ENCODE peak calls at places on chromosomes 5 and 9, in eight cellular contexts. P, E, Y, W, A, M, Z and F are unnamed samples. For H3K4me1, the result is how much of the 10 kb centered on the place peaks cover.

GRCh38 chr5:108101816-108102215 is 280.1 kb downstream of the FBXL17 start:
- DNase-seq in A (no peak), Z (no peak), E (no peak), M (no peak), P (no peak), W (no peak), Y (no peak), F (no peak)

GRCh38 chr5:54718647-54719046 is 201.1 kb downstream of the SNX18 start:
- DNase-seq in P (no peak), E (peak), Y (no peak), W (peak), A (no peak), Z (peak), M (no peak), F (no peak)

GRCh38 chr5:149799119-149799623 is 69.1 kb downstream of the PPARGC1B start:
- DNase-seq in Y (peak), A (no peak), E (peak), M (peak), W (peak), Z (peak), P (no peak), F (no peak)

GRCh38 chr5:53151713-53152458 is 42.3 kb upstream of the MOCS2 start:
- DNase-seq in Y (no peak), E (no peak), W (peak), M (peak), A (no peak), Z (peak), P (peak), F (no peak)

GRCh38 chr5:138849439-138849838 is 25.7 kb downstream of the LRRTM2 start:
- DNase-seq in E (no peak), M (no peak), P (no peak), W (no peak), A (no peak), Z (no peak), Y (peak), F (no peak)

GRCh38 chr5:1975898-1976765 is 93.4 kb upstream of the IRX4 start:
- DNase-seq in M (no peak), E (no peak), Z (no peak), P (no peak), A (no peak), W (no peak), Y (no peak), F (no peak)

GRCh38 chr9:108978121-108978694 is 35.1 kb downstream of the CTNNAL1 start:
- DNase-seq in Z (no peak), P (no peak), Y (no peak), M (no peak), W (no peak), A (no peak), E (no peak), F (no peak)

GRCh38 chr5:6719896-6720560 is 6.8 kb downstream of the TENT4A start:
- DNase-seq in P (no peak), Z (no peak), E (peak), M (no peak), Y (no peak), W (no peak), A (no peak), F (no peak)

GRCh38 chr9:112174965-112175795 is at the start of gene SUSD1:
- DNase-seq in P (no peak), M (no peak), Y (peak), E (peak), A (peak), Z (peak), W (no peak), F (peak)

GRCh38 chr5:135193213-135194125 is 159.4 kb upstream of the PITX1 start:
- DNase-seq in Y (no peak), M (no peak), E (no peak), P (no peak), A (no peak), W (no peak), Z (no peak), F (no peak)

GRCh38 chr5:57937501-57937900 is 454.9 kb upstream of the ACTBL2 start:
- DNase-seq in Z (no peak), P (no peak), E (no peak), W (no peak), A (no peak), M (no peak), Y (no peak), F (no peak)

GRCh38 chr5:169945831-169946261 is 34.4 kb downstream of the INSYN2B start:
- DNase-seq in Z (peak), Y (peak), W (peak), A (no peak), P (no peak), M (no peak), E (peak), F (peak)

GRCh38 chr5:177310332-177310731 is 1.4 kb downstream of the MXD3 start:
- DNase-seq in Y (no peak), W (no peak), P (no peak), M (no peak), Z (no peak), E (no peak), A (peak), F (no peak)

GRCh38 chr5:40430112-40430725 is 249.5 kb upstream of the PTGER4 start:
- DNase-seq in W (no peak), Z (no peak), Y (no peak), E (no peak), P (no peak), A (no peak), M (no peak), F (no peak)

GRCh38 chr5:158707534-158707933 is 392.2 kb downstream of the EBF1 start:
- DNase-seq in A (no peak), M (no peak), E (no peak), Z (no peak), Y (no peak), W (no peak), P (no peak), F (no peak)

GRCh38 chr5:141841781-141842180 is 36.4 kb downstream of the PCDH1 start:
- DNase-seq in Y (no peak), A (peak), M (no peak), E (peak), P (no peak), Z (peak), W (peak), F (no peak)

GRCh38 chr9:18976368-18977238 is 56.4 kb downstream of the SAXO1 start:
- DNase-seq in P (no peak), M (no peak), Y (peak), E (no peak), A (no peak), Z (peak), W (no peak), F (no peak)

GRCh38 chr5:147332643-147333042 is 97.8 kb downstream of the STK32A start:
- DNase-seq in W (no peak), P (no peak), Z (no peak), A (no peak), Y (no peak), E (no peak), M (no peak), F (peak)

GRCh38 chr9:80030801-80031200 is 459.0 kb downstream of the TLE4 start:
- DNase-seq in A (no peak), E (no peak), P (no peak), W (no peak), Y (no peak), Z (no peak), M (no peak), F (no peak)

GRCh38 chr9:69946800-69947437 is 96.7 kb upstream of the MAMDC2 start:
- DNase-seq in A (no peak), P (peak), Y (no peak), W (no peak), M (no peak), E (no peak), Z (no peak), F (no peak)

GRCh38 chr5:38738898-38739743 is 106.7 kb upstream of the OSMR start:
- DNase-seq in M (no peak), E (no peak), W (no peak), P (no peak), Z (no peak), A (no peak), Y (no peak), F (no peak)

GRCh38 chr5:168193518-168194240 is 97.8 kb upstream of the WWC1 start:
- DNase-seq in M (no peak), E (no peak), W (no peak), Z (no peak), Y (no peak), A (no peak), P (no peak), F (no peak)

GRCh38 chr9:23858234-23858633 is 32.2 kb upstream of the ELAVL2 start:
- DNase-seq in Z (no peak), Y (no peak), P (no peak), A (no peak), W (no peak), M (no peak), E (no peak), F (no peak)

GRCh38 chr5:138697720-138698360 is 55.4 kb upstream of the CTNNA1 start:
- DNase-seq in E (no peak), P (no peak), Y (peak), M (no peak), W (no peak), A (no peak), Z (no peak), F (no peak)

GRCh38 chr9:107274953-107275422 is 8.1 kb upstream of the RAD23B start:
- DNase-seq in P (peak), Z (no peak), W (no peak), A (no peak), E (no peak), Y (no peak), M (no peak), F (no peak)

GRCh38 chr5:38681024-38681805 is 124.8 kb upstream of the LIFR start:
- DNase-seq in M (no peak), A (no peak), Z (no peak), Y (no peak), E (no peak), P (no peak), W (no peak), F (no peak)

GRCh38 chr5:1733369-1733768 is 66.3 kb downstream of the MRPL36 start:
- DNase-seq in A (no peak), P (no peak), M (no peak), W (no peak), E (peak), Z (no peak), Y (peak), F (no peak)

GRCh38 chr9:78565481-78565880 is 268.6 kb downstream of the PSAT1 start:
- DNase-seq in Y (no peak), W (no peak), P (no peak), E (no peak), M (no peak), A (no peak), Z (no peak), F (no peak)

GRCh38 chr9:119365291-119366027 is 3.8 kb downstream of the BRINP1 start:
- DNase-seq in A (no peak), P (no peak), Z (no peak), W (no peak), Y (peak), E (no peak), M (no peak), F (peak)

GRCh38 chr5:78618303-78618702 is 30.3 kb downstream of the LHFPL2 start:
- DNase-seq in Y (no peak), E (no peak), A (no peak), Z (no peak), P (no peak), W (no peak), M (no peak), F (no peak)

GRCh38 chr5:78624011-78624541 is 24.5 kb downstream of the LHFPL2 start:
- DNase-seq in W (no peak), M (no peak), Z (no peak), A (no peak), P (no peak), Y (peak), E (no peak), F (no peak)

GRCh38 chr5:78624992-78625391 is 23.6 kb downstream of the LHFPL2 start:
- DNase-seq in Y (no peak), M (no peak), E (no peak), Z (no peak), W (no peak), P (no peak), A (no peak), F (no peak)

GRCh38 chr5:78622302-78622971 is 26.1 kb downstream of the LHFPL2 start:
- DNase-seq in M (no peak), Z (no peak), E (no peak), P (no peak), A (no peak), Y (no peak), W (no peak), F (no peak)

GRCh38 chr5:78621269-78621871 is 27.2 kb downstream of the LHFPL2 start:
- DNase-seq in P (no peak), A (no peak), Y (no peak), M (no peak), E (no peak), W (no peak), Z (no peak), F (no peak)
- H3K4me3 ChIP-seq in P (no peak), A (no peak), Y (no peak), M (no peak), E (no peak), W (no peak), Z (no peak), F (no peak)

GRCh38 chr5:131607418-131607817 is 27.6 kb downstream of the RAPGEF6 start:
- DNase-seq in E (no peak), M (no peak), P (no peak), W (no peak), A (no peak), Z (no peak), Y (no peak), F (no peak)

GRCh38 chr5:131609774-131610173 is 25.3 kb downstream of the RAPGEF6 start:
- DNase-seq in Y (no peak), W (no peak), Z (no peak), A (no peak), E (no peak), M (no peak), P (no peak), F (no peak)

GRCh38 chr5:131608597-131608996 is 26.4 kb downstream of the RAPGEF6 start:
- DNase-seq in A (no peak), Y (no peak), W (no peak), P (no peak), E (no peak), M (no peak), Z (no peak), F (no peak)

GRCh38 chr5:131610198-131611063 is 24.6 kb downstream of the RAPGEF6 start:
- DNase-seq in E (no peak), Y (no peak), W (no peak), M (no peak), P (peak), Z (no peak), A (no peak), F (no peak)

DNA sequence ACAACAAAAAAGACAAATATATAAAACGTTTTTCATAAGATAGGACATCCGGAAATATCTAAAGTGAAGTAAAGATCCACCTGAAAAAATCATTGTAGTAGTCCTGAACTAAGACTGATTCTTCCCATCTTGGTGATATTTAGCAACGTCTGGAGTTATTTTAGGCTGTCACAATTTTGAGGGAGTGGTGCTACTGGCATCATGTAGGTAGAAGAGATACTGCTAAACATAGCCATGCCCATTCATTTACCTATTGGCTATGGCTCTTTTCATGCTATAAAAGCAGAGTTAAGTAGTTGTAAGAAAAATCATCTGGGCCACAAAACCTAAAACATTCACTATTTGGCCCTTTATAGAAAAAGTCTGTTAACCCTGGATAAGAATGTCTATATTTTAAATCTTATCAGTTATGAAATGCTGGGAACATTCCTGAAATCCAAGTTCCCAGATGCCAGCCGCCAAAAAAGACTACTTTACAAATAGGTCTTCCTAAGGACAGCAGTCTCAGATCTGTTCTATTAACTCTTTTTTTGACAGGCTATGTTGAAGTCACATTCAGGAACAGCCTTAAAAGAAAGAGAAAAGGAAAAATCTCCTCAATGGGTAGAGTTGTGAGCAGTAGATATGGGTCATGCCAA is 27.0 kb downstream of the RAPGEF6 start:
- DNase-seq in W (no peak), E (no peak), M (no peak), A (no peak), Z (no peak), Y (no peak), P (no peak), F (no peak)
- H3K4me1 ChIP-seq in W (under half), E (under half), M (under half), A (under half), Z (under half), Y (under half), P (under half), F (under half)

GRCh38 chr5:151216781-151217180 is 7.1 kb downstream of the CCDC69 start:
- DNase-seq in Z (no peak), A (no peak), Y (no peak), E (no peak), P (no peak), W (no peak), M (no peak), F (no peak)
- H3K4me3 ChIP-seq in Z (no peak), A (no peak), Y (no peak), E (no peak), P (no peak), W (no peak), M (no peak), F (no peak)

GRCh38 chr5:113217619-113218184 is 217.1 kb downstream of the TSSK1B start:
- DNase-seq in M (no peak), W (no peak), A (no peak), P (no peak), E (no peak), Z (no peak), Y (no peak), F (no peak)
- H3K4me1 ChIP-seq in M (under half), W (under half), A (under half), P (under half), E (under half), Z (under half), Y (under half), F (half or more)

GRCh38 chr5:77923666-77924065 is 147.5 kb upstream of the TBCA start:
- DNase-seq in Y (no peak), W (no peak), Z (no peak), A (no peak), P (no peak), M (no peak), E (no peak), F (no peak)
- H3K4me3 ChIP-seq in Y (no peak), W (no peak), Z (no peak), A (no peak), P (no peak), M (no peak), E (no peak), F (no peak)

DNA sequence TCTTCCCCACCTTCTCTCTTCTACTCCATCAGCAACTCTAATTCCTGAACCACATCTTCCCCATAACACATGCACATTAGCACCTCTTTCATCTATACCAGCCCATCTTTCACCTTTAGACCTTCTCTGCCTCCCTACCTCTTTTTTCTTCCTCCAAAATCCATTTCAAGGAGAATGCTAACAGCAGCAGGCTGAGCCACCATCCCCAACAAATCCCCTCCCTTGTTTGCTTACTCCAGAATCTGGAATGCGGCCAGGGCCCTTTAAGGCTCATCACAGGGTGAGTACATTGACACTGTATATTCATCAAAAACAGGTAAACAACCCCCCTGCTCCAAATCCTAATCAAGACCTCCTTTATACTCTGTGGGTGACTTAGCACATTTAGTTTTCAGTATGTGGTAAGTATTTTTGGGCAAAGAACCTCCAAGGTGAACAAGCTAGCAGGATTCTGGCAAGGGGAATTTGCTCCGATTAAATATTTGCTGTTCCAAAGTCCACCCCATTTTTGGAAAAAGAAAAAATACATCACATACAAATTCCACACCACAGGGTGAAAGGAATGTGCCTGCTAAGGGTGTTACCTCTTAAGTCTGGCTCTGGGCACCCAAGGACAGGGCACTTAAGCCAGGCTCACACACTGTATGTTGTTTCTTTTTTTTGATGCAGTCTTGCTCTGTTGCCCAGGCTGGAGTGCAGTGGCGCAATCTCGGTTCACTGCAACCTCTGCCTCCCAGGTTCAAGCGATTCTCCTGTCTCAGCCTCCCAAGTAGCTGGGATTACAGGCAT is 71.4 kb downstream of the SERINC5 start:
- DNase-seq in E (peak), M (no peak), P (no peak), Y (no peak), A (peak), Z (peak), W (no peak), F (peak)
- H3K4me1 ChIP-seq in E (under half), M (under half), P (under half), Y (under half), A (half or more), Z (half or more), W (under half), F (under half)

DNA sequence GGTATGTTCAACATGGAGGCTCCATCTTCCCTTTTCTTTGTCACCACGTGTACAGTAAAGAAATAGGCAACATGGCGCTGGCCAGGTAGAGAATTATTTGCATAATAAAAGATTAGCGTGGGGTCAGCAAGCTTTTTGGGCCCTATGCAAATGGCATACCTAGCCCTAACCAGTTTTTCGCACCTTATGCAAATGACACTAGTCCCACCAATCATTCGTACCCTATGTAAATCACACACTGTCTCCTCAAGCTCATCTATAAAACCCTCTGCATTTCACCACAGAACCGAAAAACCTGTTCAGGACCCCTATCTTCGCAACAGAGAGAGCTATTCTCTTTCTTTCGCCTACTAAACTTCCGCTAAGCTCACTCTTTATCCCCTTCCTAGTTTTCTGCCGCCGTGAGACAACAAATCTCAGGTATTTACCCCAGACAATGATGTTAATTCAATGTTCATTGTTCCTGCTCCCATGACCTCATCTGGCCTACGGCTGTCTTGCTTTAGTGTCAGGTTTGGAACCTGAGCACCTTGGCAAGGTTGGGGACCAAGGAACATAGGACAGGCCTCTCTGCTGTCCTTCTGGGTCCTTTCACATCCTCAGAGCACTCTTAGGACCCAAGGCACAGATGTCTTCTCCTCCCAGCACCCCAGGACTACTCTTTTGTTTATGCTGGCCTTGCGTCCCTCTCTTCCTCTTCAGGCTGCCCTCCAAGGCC is 180.7 kb upstream of the RAI14 start:
- DNase-seq in M (no peak), P (no peak), W (no peak), Z (no peak), E (no peak), Y (no peak), A (no peak), F (no peak)
- H3K4me3 ChIP-seq in M (no peak), P (no peak), W (no peak), Z (no peak), E (no peak), Y (no peak), A (no peak), F (no peak)

GRCh38 chr5:17014686-17015085 is 78.6 kb upstream of the MYO10 start:
- DNase-seq in E (no peak), Y (no peak), P (no peak), W (no peak), Z (no peak), M (no peak), A (no peak), F (no peak)

GRCh38 chr5:17012289-17012688 is 76.2 kb upstream of the MYO10 start:
- DNase-seq in M (no peak), E (no peak), Y (no peak), W (no peak), A (no peak), P (no peak), Z (no peak), F (no peak)
- H3K4me1 ChIP-seq in M (under half), E (under half), Y (under half), W (under half), A (under half), P (under half), Z (under half), F (under half)

GRCh38 chr5:115956957-115957356 is 5.3 kb upstream of the LVRN start:
- DNase-seq in P (no peak), Z (no peak), W (no peak), E (no peak), A (no peak), M (no peak), Y (no peak), F (no peak)
- H3K4me3 ChIP-seq in P (no peak), Z (no peak), W (no peak), E (no peak), A (no peak), M (no peak), Y (no peak), F (no peak)